ENCODE peak calls at places on chromosome 3, in ten cellular contexts. M is A549; T is kidney epithelial cell; Q is prostate gland; A is left ventricle myocardium inferior; L is GM23338; C is choroid plexus epithelial cell; I is stomach; G is CD4-positive, alpha-beta T cell; S is kidney. R is an unnamed sample.

GRCh38 chr3:42501681-42502428 is 588 bp upstream of the VIPR1 start:
- DNase-seq in M (no peak), T (no peak), Q (peak), A (peak), L (peak), C (peak), I (peak), G (peak), S (peak), R (peak)

GRCh38 chr3:12556243-12556722 is 604 bp upstream of the MKRN2 start:
- DNase-seq in M (no peak), T (no peak), Q (no peak), A (no peak), L (no peak), C (no peak), I (no peak), G (no peak), S (no peak), R (no peak)

GRCh38 chr3:10085738-10086137 is 22.3 kb downstream of the FANCD2OS start:
- DNase-seq in M (no peak), T (peak), Q (peak), A (no peak), L (peak), C (no peak), I (no peak), G (no peak), S (no peak), R (no peak)

GRCh38 chr3:45443459-45443858 is 55.1 kb downstream of the LARS2 start:
- DNase-seq in M (no peak), T (no peak), Q (no peak), A (no peak), L (no peak), C (no peak), I (no peak), G (no peak), S (no peak), R (no peak)

GRCh38 chr3:37279226-37279625 is 104.8 kb upstream of the LRRFIP2 start:
- DNase-seq in M (no peak), T (no peak), Q (no peak), A (no peak), L (no peak), C (peak), I (no peak), G (no peak), S (no peak), R (no peak)

GRCh38 chr3:18423401-18424212 is 1.5 kb downstream of the SATB1 start:
- DNase-seq in M (no peak), T (no peak), Q (peak), A (peak), L (peak), C (peak), I (peak), G (peak), S (peak), R (peak)

GRCh38 chr3:71129611-71130515 is 453.7 kb downstream of the FOXP1 start:
- DNase-seq in M (no peak), T (no peak), Q (no peak), A (no peak), L (peak), C (peak), I (no peak), G (no peak), S (no peak), R (no peak)

GRCh38 chr3:3038201-3038991 is 71.8 kb downstream of the IL5RA start:
- DNase-seq in M (no peak), T (no peak), Q (peak), A (no peak), L (peak), C (no peak), I (no peak), G (no peak), S (peak), R (no peak)

GRCh38 chr3:44159901-44160300 is 81.8 kb upstream of the TOPAZ1 start:
- DNase-seq in M (no peak), T (no peak), Q (no peak), A (no peak), L (no peak), C (no peak), I (no peak), G (no peak), S (no peak), R (no peak)

GRCh38 chr3:56917740-56918568 is 116.2 kb upstream of the ARHGEF3 start:
- DNase-seq in M (no peak), T (no peak), Q (no peak), A (no peak), L (peak), C (no peak), I (no peak), G (no peak), S (no peak), R (no peak)

GRCh38 chr3:116663161-116663885 is 46.3 kb upstream of the TUSC7 start:
- DNase-seq in M (no peak), T (no peak), Q (no peak), A (no peak), L (peak), C (no peak), I (no peak), G (no peak), S (peak), R (no peak)

GRCh38 chr3:24372559-24373197 is 122.0 kb downstream of the THRB start:
- DNase-seq in M (no peak), T (no peak), Q (no peak), A (no peak), L (no peak), C (no peak), I (no peak), G (no peak), S (no peak), R (no peak)

GRCh38 chr3:13308406-13308805 is 111.7 kb downstream of the NUP210 start:
- DNase-seq in M (peak), T (peak), Q (no peak), A (no peak), L (peak), C (peak), I (peak), G (peak), S (peak), R (peak)

GRCh38 chr3:32531010-32531647 is 28.5 kb upstream of the CMTM6 start:
- DNase-seq in M (no peak), T (no peak), Q (no peak), A (no peak), L (no peak), C (peak), I (no peak), G (no peak), S (no peak), R (no peak)

GRCh38 chr3:110413807-110414748 is 657.5 kb upstream of the NECTIN3 start:
- DNase-seq in M (no peak), T (no peak), Q (no peak), A (no peak), L (no peak), C (peak), I (no peak), G (no peak), S (no peak), R (no peak)

GRCh38 chr3:29203846-29204245 is 77.0 kb upstream of the RBMS3 start:
- DNase-seq in M (no peak), T (no peak), Q (no peak), A (no peak), L (no peak), C (no peak), I (no peak), G (no peak), S (no peak), R (no peak)

GRCh38 chr3:57691411-57692133 is 1.3 kb downstream of the DENND6A start:
- DNase-seq in M (no peak), T (no peak), Q (no peak), A (no peak), L (peak), C (no peak), I (no peak), G (no peak), S (no peak), R (no peak)

GRCh38 chr3:170585008-170585936 is 603 bp downstream of the SLC7A14 start:
- DNase-seq in M (no peak), T (no peak), Q (no peak), A (no peak), L (peak), C (no peak), I (no peak), G (no peak), S (peak), R (no peak)

GRCh38 chr3:10775828-10776227 is 40.2 kb upstream of the SLC6A11 start:
- DNase-seq in M (no peak), T (no peak), Q (no peak), A (no peak), L (no peak), C (no peak), I (no peak), G (no peak), S (no peak), R (no peak)

GRCh38 chr3:134562055-134562454 is 76.2 kb downstream of the CEP63 start:
- DNase-seq in M (no peak), T (no peak), Q (no peak), A (no peak), L (no peak), C (no peak), I (no peak), G (no peak), S (no peak), R (no peak)

GRCh38 chr3:147360936-147361670 is 45.2 kb downstream of the ZIC4 start:
- DNase-seq in M (no peak), T (no peak), Q (no peak), A (no peak), L (peak), C (peak), I (no peak), G (no peak), S (no peak), R (peak)

GRCh38 chr3:143242101-143242500 is 122.5 kb downstream of the CHST2 start:
- DNase-seq in M (no peak), T (no peak), Q (no peak), A (no peak), L (no peak), C (no peak), I (no peak), G (no peak), S (no peak), R (no peak)

GRCh38 chr3:159904911-159905310 is 83.7 kb upstream of the IL12A start:
- DNase-seq in M (no peak), T (no peak), Q (no peak), A (no peak), L (no peak), C (no peak), I (no peak), G (no peak), S (no peak), R (no peak)

GRCh38 chr3:44409640-44410410 is 67.6 kb downstream of the ZNF445 start:
- DNase-seq in M (no peak), T (no peak), Q (no peak), A (no peak), L (no peak), C (no peak), I (no peak), G (no peak), S (no peak), R (no peak)

GRCh38 chr3:126657901-126658300 is 3.0 kb upstream of the TXNRD3 start:
- DNase-seq in M (no peak), T (no peak), Q (no peak), A (no peak), L (no peak), C (no peak), I (no peak), G (no peak), S (no peak), R (no peak)

GRCh38 chr3:126656376-126657134 is 1.6 kb upstream of the TXNRD3 start:
- DNase-seq in M (no peak), T (no peak), Q (no peak), A (no peak), L (no peak), C (no peak), I (no peak), G (no peak), S (no peak), R (no peak)

GRCh38 chr3:126655887-126656286 is 963 bp upstream of the TXNRD3 start:
- DNase-seq in M (no peak), T (no peak), Q (no peak), A (no peak), L (no peak), C (no peak), I (no peak), G (no peak), S (no peak), R (no peak)

GRCh38 chr3:126658584-126658983 is 3.7 kb upstream of the TXNRD3 start:
- DNase-seq in M (no peak), T (no peak), Q (no peak), A (no peak), L (no peak), C (no peak), I (no peak), G (no peak), S (no peak), R (no peak)

DNA sequence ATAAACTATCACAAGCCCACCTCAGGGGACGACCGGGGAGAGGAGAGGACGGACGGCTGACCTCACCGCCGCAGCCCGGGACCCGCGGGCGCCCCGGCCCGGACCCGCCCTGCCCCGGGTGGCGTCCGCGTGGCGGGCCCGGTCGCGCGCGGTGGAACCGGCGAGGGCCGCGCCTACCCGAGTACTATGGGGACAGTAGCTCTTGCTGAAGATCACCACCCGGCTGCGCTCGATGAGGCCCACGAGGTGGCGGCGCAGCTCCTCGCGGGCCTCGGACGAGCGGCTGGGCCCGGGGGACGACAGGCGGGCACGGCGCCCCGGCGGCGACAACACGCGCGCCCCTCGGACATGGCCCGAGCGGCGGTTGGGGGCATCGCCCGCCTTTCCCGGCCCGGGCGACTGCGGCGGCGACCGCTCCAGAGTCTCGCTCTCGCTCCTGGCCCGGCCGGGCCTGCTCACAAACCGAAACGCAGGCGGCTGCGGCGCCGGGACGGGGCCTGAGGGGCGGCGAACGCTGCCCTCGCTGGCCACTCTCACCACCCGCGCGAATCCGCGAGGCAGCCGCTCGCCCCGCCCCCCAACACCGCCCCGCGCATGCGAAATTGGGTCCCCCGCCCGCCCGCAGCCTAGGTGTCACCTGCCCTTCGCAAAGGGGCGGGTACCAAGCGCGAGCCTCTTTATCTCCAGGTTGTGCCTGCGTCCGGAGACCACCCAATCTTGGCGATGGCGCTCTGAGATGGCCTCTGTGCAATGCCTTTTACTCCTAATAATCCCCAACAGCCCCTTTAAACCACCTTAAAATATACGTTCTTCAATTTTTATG is at the start of gene TXNRD3:
- DNase-seq in M (peak), T (peak), Q (peak), A (peak), L (peak), C (peak), I (peak), G (peak), S (peak), R (peak)
- TF ChIP-seq CTCF in M (peak), T (no peak), Q (no peak), A (peak), L (no peak), C (no peak), I (no peak), G (no peak), S (no peak), R (peak)

GRCh38 chr3:178422406-178422805 is 113.8 kb upstream of the KCNMB2 start:
- DNase-seq in M (no peak), T (no peak), Q (no peak), A (no peak), L (no peak), C (no peak), I (no peak), G (no peak), S (no peak), R (no peak)
- TF ChIP-seq CTCF in M (no peak), T (no peak), Q (no peak), A (no peak), L (peak), C (no peak), I (no peak), G (no peak), S (no peak), R (no peak)

DNA sequence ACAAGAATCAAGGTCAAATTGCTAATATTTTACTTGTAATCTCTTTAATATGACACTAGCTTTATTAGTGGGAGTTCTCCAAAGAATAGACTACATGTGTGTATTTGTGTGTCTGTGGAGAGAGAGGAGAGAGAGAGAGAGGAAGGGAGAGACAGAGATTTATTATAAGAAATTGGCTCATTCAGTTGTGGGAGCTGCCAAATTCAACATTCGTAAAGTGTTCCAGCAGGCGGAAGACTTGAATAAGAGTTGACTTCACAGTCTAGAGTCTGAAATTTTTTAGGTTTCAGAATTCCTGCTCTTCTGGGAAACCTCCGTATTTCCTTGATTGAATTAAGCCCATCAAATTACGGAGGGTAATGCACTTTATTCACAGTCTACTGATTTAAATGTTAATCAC is 4.7 kb upstream of the CLDN1 start:
- DNase-seq in M (no peak), T (no peak), Q (peak), A (no peak), L (no peak), C (no peak), I (no peak), G (no peak), S (no peak), R (no peak)
- TF ChIP-seq CTCF in M (no peak), T (no peak), Q (peak), A (peak), L (no peak), C (no peak), I (no peak), G (no peak), S (peak), R (no peak)

DNA sequence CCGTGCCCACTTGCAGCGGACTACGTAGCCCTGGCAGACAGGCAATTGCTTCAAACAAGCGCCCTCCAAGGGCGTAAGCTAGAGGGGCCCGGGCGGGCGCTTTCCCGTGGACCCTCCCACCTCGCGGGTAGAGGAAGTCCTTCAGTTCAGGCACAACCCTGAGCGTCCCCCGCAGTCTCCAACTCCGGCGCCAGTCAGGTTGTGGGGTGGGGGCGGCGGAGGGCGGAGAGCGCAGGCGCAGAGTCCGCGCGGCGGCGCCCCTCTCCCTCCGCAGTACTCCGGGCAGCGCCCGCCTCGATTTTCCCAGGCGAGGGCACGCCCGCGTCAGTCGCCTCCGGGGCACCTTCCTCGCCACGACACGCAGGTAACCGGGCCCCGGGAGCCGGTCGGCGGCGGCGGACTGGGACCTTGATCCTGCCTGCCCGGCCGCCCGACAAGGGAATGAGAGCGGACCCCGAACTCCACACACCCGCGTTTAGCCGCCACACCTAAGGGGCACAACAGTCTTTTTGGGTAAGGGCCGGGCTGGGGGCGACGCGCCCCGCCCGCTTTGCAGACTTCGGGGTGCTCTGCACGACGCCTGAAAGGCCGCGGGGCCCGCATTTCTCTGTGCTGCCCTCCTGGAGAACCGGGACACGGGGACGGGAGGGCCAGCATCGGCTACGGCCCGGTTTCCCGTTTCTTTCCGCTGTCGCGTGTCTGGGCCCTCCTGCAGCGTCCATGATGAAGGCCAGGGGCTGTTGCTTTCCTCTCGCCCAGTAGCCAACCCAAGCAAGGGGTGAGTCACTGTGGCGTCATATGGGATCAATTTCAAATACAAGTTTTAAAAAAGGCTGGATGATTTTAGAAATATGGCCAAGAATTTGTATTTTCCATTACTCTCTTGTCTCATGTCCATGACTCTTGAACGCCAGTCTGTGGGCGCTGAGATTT is at the start of gene SLC35G2:
- DNase-seq in M (peak), T (no peak), Q (peak), A (peak), L (peak), C (peak), I (peak), G (peak), S (peak), R (peak)
- TF ChIP-seq CTCF in M (no peak), T (peak), Q (no peak), A (no peak), L (no peak), C (peak), I (no peak), G (no peak), S (no peak), R (no peak)

GRCh38 chr3:59256233-59256632 is 206.4 kb upstream of the CFAP20DC start:
- DNase-seq in M (no peak), T (no peak), Q (no peak), A (no peak), L (no peak), C (no peak), I (no peak), G (no peak), S (no peak), R (no peak)

GRCh38 chr3:59254433-59254832 is 204.6 kb upstream of the CFAP20DC start:
- DNase-seq in M (no peak), T (no peak), Q (no peak), A (no peak), L (no peak), C (no peak), I (no peak), G (no peak), S (no peak), R (no peak)

GRCh38 chr3:59251899-59252298 is 202.1 kb upstream of the CFAP20DC start:
- DNase-seq in M (no peak), T (no peak), Q (no peak), A (no peak), L (no peak), C (no peak), I (no peak), G (no peak), S (no peak), R (no peak)

GRCh38 chr3:59250600-59250999 is 200.8 kb upstream of the CFAP20DC start:
- DNase-seq in M (no peak), T (no peak), Q (no peak), A (no peak), L (no peak), C (no peak), I (no peak), G (no peak), S (no peak), R (no peak)

DNA sequence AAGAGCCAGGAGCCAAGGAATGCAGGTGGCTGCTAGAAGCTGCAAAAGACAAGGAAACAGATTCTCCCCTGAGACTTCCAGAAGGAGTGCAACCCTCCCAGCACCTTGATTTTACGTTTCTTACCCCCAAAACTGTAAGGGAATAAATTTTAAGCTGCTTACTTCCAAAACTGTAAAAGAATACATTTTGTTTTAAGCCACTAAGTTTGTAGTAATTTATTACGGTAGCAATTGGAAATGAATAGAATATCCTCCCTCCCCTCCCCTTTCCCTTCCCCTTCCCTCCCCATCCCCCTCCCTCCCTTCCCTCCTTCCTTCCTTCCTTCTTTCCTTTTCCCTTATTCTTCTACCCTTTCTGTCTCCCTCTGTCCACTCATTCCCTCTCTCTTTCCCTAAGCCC is 203.7 kb upstream of the CFAP20DC start:
- DNase-seq in M (no peak), T (no peak), Q (no peak), A (no peak), L (no peak), C (no peak), I (no peak), G (no peak), S (no peak), R (no peak)
- TF ChIP-seq CTCF in M (no peak), T (no peak), Q (no peak), A (no peak), L (no peak), C (no peak), I (no peak), G (no peak), S (no peak), R (no peak)

R was measured in body of pancreas.